ENCODE peak calls at places on chromosomes 13 and 19, in four cellular contexts. One of them, this sample, is unnamed.

GRCh38 chr13:45257638-45258338 is 56.9 kb upstream of the KCTD4 start:
- DNase-seq in Caco-2: no peak
- DNase-seq in T-helper 1 cell: no peak
- DNase-seq in AML-193: no peak
- DNase-seq in this sample: no peak

GRCh38 chr19:3575260-3575741 is 2.6 kb downstream of the HMG20B start:
- DNase-seq in Caco-2: no peak
- DNase-seq in AML-193: no peak
- DNase-seq in T-helper 1 cell: no peak
- DNase-seq in this sample: no peak

GRCh38 chr13:33194820-33195692 is 90.5 kb downstream of the STARD13 start:
- DNase-seq in Caco-2: no peak
- DNase-seq in T-helper 1 cell: no peak
- DNase-seq in AML-193: no peak
- DNase-seq in this sample: no peak

GRCh38 chr19:54515156-54515555 is 12.5 kb downstream of the LAIR2 start:
- DNase-seq in Caco-2: peak
- DNase-seq in T-helper 1 cell: no peak
- DNase-seq in AML-193: no peak
- DNase-seq in this sample: no peak

GRCh38 chr13:106369858-106370257 is 165.6 kb downstream of the EFNB2 start:
- DNase-seq in AML-193: no peak
- DNase-seq in Caco-2: no peak
- DNase-seq in T-helper 1 cell: no peak
- DNase-seq in this sample: no peak

GRCh38 chr13:89930861-89931260 is 1416.6 kb upstream of the MIR17HG start:
- DNase-seq in AML-193: no peak
- DNase-seq in T-helper 1 cell: no peak
- DNase-seq in Caco-2: peak
- DNase-seq in this sample: no peak

GRCh38 chr19:34452671-34453253 is 24.6 kb downstream of the UBA2 start:
- DNase-seq in T-helper 1 cell: no peak
- DNase-seq in AML-193: no peak
- DNase-seq in Caco-2: no peak
- DNase-seq in this sample: no peak

GRCh38 chr19:45716314-45717130 is 14.2 kb downstream of the FBXO46 start:
- DNase-seq in Caco-2: peak
- DNase-seq in T-helper 1 cell: no peak
- DNase-seq in AML-193: no peak
- DNase-seq in this sample: no peak

GRCh38 chr13:43933378-43933777 is 53.7 kb downstream of the LACC1 start:
- DNase-seq in T-helper 1 cell: no peak
- DNase-seq in Caco-2: no peak
- DNase-seq in AML-193: no peak
- DNase-seq in this sample: no peak

GRCh38 chr13:85277753-85278152 is 521.5 kb downstream of the SLITRK6 start:
- DNase-seq in Caco-2: no peak
- DNase-seq in AML-193: no peak
- DNase-seq in T-helper 1 cell: no peak
- DNase-seq in this sample: no peak

GRCh38 chr19:42252365-42253244 is 2.3 kb downstream of the ERF start:
- DNase-seq in T-helper 1 cell: no peak
- DNase-seq in AML-193: no peak
- DNase-seq in Caco-2: no peak
- DNase-seq in this sample: no peak

GRCh38 chr13:24076124-24076523 is 84.4 kb upstream of the SPATA13 start:
- DNase-seq in Caco-2: no peak
- DNase-seq in AML-193: no peak
- DNase-seq in T-helper 1 cell: no peak
- DNase-seq in this sample: peak

GRCh38 chr13:30792257-30793000 is 57.1 kb downstream of the ALOX5AP start:
- DNase-seq in AML-193: no peak
- DNase-seq in Caco-2: peak
- DNase-seq in T-helper 1 cell: no peak
- DNase-seq in this sample: peak

GRCh38 chr19:14381689-14382474 is 638 bp downstream of the ADGRE5 start:
- DNase-seq in AML-193: peak
- DNase-seq in T-helper 1 cell: peak
- DNase-seq in Caco-2: peak
- DNase-seq in this sample: no peak

GRCh38 chr19:4867534-4868285 is at the start of gene PLIN3:
- DNase-seq in T-helper 1 cell: peak
- DNase-seq in Caco-2: peak
- DNase-seq in AML-193: peak
- DNase-seq in this sample: peak

GRCh38 chr13:71217827-71218226 is 649.2 kb downstream of the DACH1 start:
- DNase-seq in Caco-2: no peak
- DNase-seq in AML-193: no peak
- DNase-seq in T-helper 1 cell: no peak
- DNase-seq in this sample: no peak

GRCh38 chr19:48738557-48739399 is 1.6 kb downstream of the RASIP1 start:
- DNase-seq in T-helper 1 cell: peak
- DNase-seq in Caco-2: peak
- DNase-seq in AML-193: peak
- DNase-seq in this sample: peak

GRCh38 chr13:27569405-27569804 is 50.9 kb downstream of the LNX2 start:
- DNase-seq in AML-193: no peak
- DNase-seq in Caco-2: no peak
- DNase-seq in T-helper 1 cell: no peak
- DNase-seq in this sample: no peak

GRCh38 chr19:33641956-33642498 is 20.3 kb downstream of the CHST8 start:
- DNase-seq in Caco-2: no peak
- DNase-seq in T-helper 1 cell: no peak
- DNase-seq in AML-193: no peak
- DNase-seq in this sample: no peak

GRCh38 chr19:18419699-18420460 is 682 bp downstream of the SSBP4 start:
- DNase-seq in T-helper 1 cell: no peak
- DNase-seq in AML-193: peak
- DNase-seq in Caco-2: peak
- DNase-seq in this sample: no peak

GRCh38 chr13:90352763-90353162 is 994.7 kb upstream of the MIR17HG start:
- DNase-seq in Caco-2: no peak
- DNase-seq in T-helper 1 cell: no peak
- DNase-seq in AML-193: no peak
- DNase-seq in this sample: no peak

GRCh38 chr19:5058456-5059190 is 89.7 kb downstream of the KDM4B start:
- DNase-seq in Caco-2: no peak
- DNase-seq in T-helper 1 cell: no peak
- DNase-seq in AML-193: no peak
- DNase-seq in this sample: no peak

GRCh38 chr13:58592052-58592451 is 960.5 kb downstream of the PCDH17 start:
- DNase-seq in Caco-2: no peak
- DNase-seq in T-helper 1 cell: no peak
- DNase-seq in AML-193: no peak
- DNase-seq in this sample: no peak

GRCh38 chr13:27965740-27966640 is 3.1 kb downstream of the CDX2 start:
- DNase-seq in AML-193: no peak
- DNase-seq in Caco-2: peak
- DNase-seq in T-helper 1 cell: no peak
- DNase-seq in this sample: no peak

GRCh38 chr19:329876-330275 is 14.7 kb downstream of the MIER2 start:
- DNase-seq in T-helper 1 cell: no peak
- DNase-seq in AML-193: no peak
- DNase-seq in Caco-2: no peak
- DNase-seq in this sample: no peak

GRCh38 chr13:46396341-46396740 is 9.3 kb upstream of the RUBCNL start:
- DNase-seq in Caco-2: no peak
- DNase-seq in AML-193: no peak
- DNase-seq in T-helper 1 cell: no peak
- DNase-seq in this sample: no peak

GRCh38 chr13:22134261-22134660 is 463.4 kb downstream of the FGF9 start:
- DNase-seq in Caco-2: no peak
- DNase-seq in T-helper 1 cell: no peak
- DNase-seq in AML-193: no peak
- DNase-seq in this sample: no peak

GRCh38 chr19:57434386-57435061 is 601 bp upstream of the ZNF749 start:
- DNase-seq in Caco-2: no peak
- DNase-seq in T-helper 1 cell: no peak
- DNase-seq in AML-193: peak
- DNase-seq in this sample: no peak

GRCh38 chr13:33069365-33069764 is 53.1 kb downstream of the KL start:
- DNase-seq in T-helper 1 cell: no peak
- DNase-seq in Caco-2: no peak
- DNase-seq in AML-193: no peak
- DNase-seq in this sample: no peak

GRCh38 chr13:21534760-21535159 is 69.2 kb downstream of the MICU2 start:
- DNase-seq in Caco-2: no peak
- DNase-seq in AML-193: no peak
- DNase-seq in T-helper 1 cell: no peak
- DNase-seq in this sample: no peak

GRCh38 chr19:55902080-55902751 is 29.9 kb downstream of the NLRP13 start:
- DNase-seq in T-helper 1 cell: no peak
- DNase-seq in Caco-2: no peak
- DNase-seq in AML-193: no peak
- DNase-seq in this sample: no peak

GRCh38 chr19:17490411-17490810 is 20.1 kb downstream of the SLC27A1 start:
- DNase-seq in T-helper 1 cell: no peak
- DNase-seq in Caco-2: no peak
- DNase-seq in AML-193: no peak
- DNase-seq in this sample: no peak

GRCh38 chr19:17041994-17042393 is 15.4 kb upstream of the CPAMD8 start:
- DNase-seq in T-helper 1 cell: no peak
- DNase-seq in AML-193: no peak
- DNase-seq in Caco-2: no peak
- DNase-seq in this sample: no peak

GRCh38 chr13:31588923-31589322 is 150.4 kb upstream of the RXFP2 start:
- DNase-seq in AML-193: no peak
- DNase-seq in T-helper 1 cell: no peak
- DNase-seq in Caco-2: peak
- DNase-seq in this sample: no peak

GRCh38 chr19:15194938-15195337 is 5.9 kb downstream of the NOTCH3 start:
- DNase-seq in T-helper 1 cell: no peak
- DNase-seq in AML-193: no peak
- DNase-seq in Caco-2: no peak
- DNase-seq in this sample: no peak

GRCh38 chr13:34886987-34887386 is 55.1 kb upstream of the NBEA start:
- DNase-seq in T-helper 1 cell: no peak
- DNase-seq in AML-193: no peak
- DNase-seq in Caco-2: no peak
- DNase-seq in this sample: no peak

GRCh38 chr19:40523322-40524047 is 53.2 kb upstream of the SHKBP1 start:
- DNase-seq in T-helper 1 cell: no peak
- DNase-seq in AML-193: peak
- DNase-seq in Caco-2: peak
- DNase-seq in this sample: peak